ENCODE peak calls at places on chromosomes 2 and 18, in four cellular contexts. O, L, V and Q are unnamed samples.

GRCh38 chr2:142140434-142140845 is 9.6 kb upstream of the LRP1B start:
- DNase-seq in L (no peak), O (no peak), V (peak), Q (no peak)

GRCh38 chr2:148253716-148254115 is 232.8 kb downstream of the MBD5 start:
- DNase-seq in L (no peak), V (no peak), O (no peak), Q (no peak)

GRCh38 chr2:175393851-175394250 is 212.3 kb upstream of the ATP5MC3 start:
- DNase-seq in V (no peak), O (no peak), L (no peak), Q (no peak)

GRCh38 chr2:14587119-14587518 is 45.4 kb upstream of the LRATD1 start:
- DNase-seq in V (no peak), L (no peak), O (no peak), Q (no peak)

GRCh38 chr18:74331404-74331803 is 15.8 kb downstream of the C18orf63 start:
- DNase-seq in L (peak), V (peak), O (peak), Q (no peak)

GRCh38 chr2:864501-865106 is 86.0 kb upstream of the SNTG2 start:
- DNase-seq in O (no peak), L (no peak), V (no peak), Q (no peak)

GRCh38 chr2:12932192-12932591 is 215.5 kb downstream of the TRIB2 start:
- DNase-seq in L (no peak), V (no peak), O (no peak), Q (no peak)

GRCh38 chr2:98388601-98389247 is 42.5 kb downstream of the CNGA3 start:
- DNase-seq in L (no peak), V (no peak), O (no peak), Q (no peak)

GRCh38 chr2:604826-605524 is 72.2 kb downstream of the TMEM18 start:
- DNase-seq in O (no peak), V (no peak), L (no peak), Q (no peak)

GRCh38 chr2:106181064-106181463 is 13.0 kb downstream of the UXS1 start:
- DNase-seq in L (no peak), O (no peak), V (no peak), Q (no peak)

GRCh38 chr2:214542251-214542650 is 131.4 kb downstream of the VWC2L start:
- DNase-seq in V (no peak), L (no peak), O (no peak), Q (no peak)

GRCh38 chr2:30979822-30980245 is 158.4 kb downstream of the GALNT14 start:
- DNase-seq in V (no peak), L (no peak), O (peak), Q (no peak)

GRCh38 chr2:39408351-39409136 is 28.5 kb downstream of the MAP4K3 start:
- DNase-seq in O (no peak), V (no peak), L (no peak), Q (peak)

GRCh38 chr2:172693529-172694185 is 42.0 kb upstream of the RAPGEF4 start:
- DNase-seq in O (no peak), L (no peak), V (no peak), Q (no peak)

DNA sequence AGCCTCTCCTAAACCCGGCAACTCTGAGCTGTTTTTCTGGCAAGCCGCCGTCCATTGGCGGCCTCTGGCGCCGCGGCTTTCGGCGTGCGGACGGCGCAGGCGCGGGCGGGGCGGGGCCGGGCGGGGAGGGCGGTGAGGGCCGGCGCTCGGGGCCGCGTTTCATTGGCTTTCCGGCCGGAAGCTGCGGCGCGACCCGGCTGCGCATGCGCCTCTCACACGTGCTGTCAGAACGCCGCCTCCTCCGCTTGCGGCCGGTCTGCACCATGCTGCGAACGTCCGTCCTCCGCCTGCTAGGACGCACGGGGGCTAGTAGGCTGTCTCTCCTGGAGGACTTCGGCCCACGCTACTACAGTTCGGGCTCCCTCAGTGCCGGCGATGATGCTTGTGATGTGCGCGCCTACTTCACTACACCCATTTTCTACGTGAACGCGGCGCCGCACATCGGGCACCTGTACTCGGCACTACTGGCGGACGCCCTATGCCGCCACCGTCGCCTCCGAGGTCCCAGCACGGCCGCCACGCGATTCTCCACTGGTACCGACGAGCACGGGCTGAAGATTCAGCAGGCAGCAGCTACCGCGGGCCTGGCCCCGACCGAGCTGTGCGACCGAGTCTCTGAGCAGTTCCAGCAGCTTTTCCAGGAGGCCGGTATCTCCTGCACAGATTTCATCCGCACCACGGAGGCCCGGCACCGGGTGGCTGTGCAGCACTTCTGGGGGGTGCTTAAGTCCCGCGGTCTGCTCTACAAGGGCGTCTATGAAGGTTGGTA is at the start of gene MARS2:
- DNase-seq in L (peak), V (peak), O (peak), Q (peak)
- TF ChIP-seq REST in L (no peak), V (peak), O (no peak), Q (no peak)

GRCh38 chr18:44599409-44599808 is 81.3 kb upstream of the SETBP1 start:
- DNase-seq in V (no peak), L (no peak), O (no peak), Q (no peak)
- TF ChIP-seq KDM1A in V (no peak), L (no peak), O (no peak), Q (no peak)

GRCh38 chr2:68110102-68110501 is 47.3 kb upstream of the C1D start:
- DNase-seq in O (no peak), V (no peak), L (no peak), Q (no peak)

GRCh38 chr2:68119504-68119903 is 38.2 kb upstream of the PNO1 start:
- DNase-seq in O (no peak), V (no peak), L (no peak), Q (no peak)

DNA sequence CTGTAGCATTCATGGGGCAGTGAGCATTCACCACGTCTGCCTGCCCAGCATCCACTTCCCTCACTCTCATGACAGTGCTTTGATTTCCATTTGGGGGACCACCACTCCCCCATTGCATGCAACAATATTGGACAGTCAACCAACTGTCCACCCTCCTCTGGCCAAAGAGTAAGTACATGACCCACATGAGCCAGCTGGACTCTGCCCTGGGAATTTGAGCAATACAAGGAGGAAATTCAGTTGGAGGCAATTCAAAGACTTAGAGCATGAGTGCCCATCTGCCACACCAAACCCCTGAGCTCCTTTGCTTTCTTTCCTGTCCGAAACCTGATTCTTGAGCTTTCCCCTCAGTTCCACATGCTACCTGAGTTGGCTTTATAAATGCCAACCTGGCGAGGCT is 41.7 kb upstream of the PNO1 start:
- DNase-seq in L (no peak), O (no peak), V (no peak), Q (no peak)
- TF ChIP-seq REST in L (no peak), O (no peak), V (no peak), Q (no peak)

GRCh38 chr2:204984421-204984925 is 439.2 kb downstream of the PARD3B start:
- DNase-seq in V (no peak), L (no peak), O (no peak), Q (no peak)
- TF ChIP-seq KDM1A in V (no peak), L (no peak), O (no peak), Q (no peak)

GRCh38 chr18:66724664-66725356 is 120.9 kb upstream of the CDH19 start:
- DNase-seq in V (peak), L (no peak), O (no peak), Q (no peak)
- TF ChIP-seq REST in V (no peak), L (no peak), O (no peak), Q (no peak)